ENCODE peak calls at places on chromosome X, in six cellular contexts. S, Z, C, U, N and G are unnamed samples.

GRCh38 chrX:95911062-95911461 is 773.6 kb upstream of the DIAPH2 start:
- DNase-seq in S (no peak), Z (no peak), C (no peak), N (no peak), U (no peak), G (no peak)

GRCh38 chrX:155046129-155046810 is 19.6 kb downstream of the FUNDC2 start:
- DNase-seq in N (no peak), S (no peak), C (no peak), Z (no peak), U (no peak), G (no peak)

GRCh38 chrX:108122748-108123147 is 31.2 kb downstream of the ATG4A start:
- DNase-seq in Z (no peak), S (no peak), N (no peak), C (no peak), U (no peak), G (no peak)

GRCh38 chrX:46687619-46688018 is 71.3 kb downstream of the SLC9A7 start:
- DNase-seq in U (no peak), N (no peak), Z (no peak), S (no peak), C (no peak), G (no peak)

GRCh38 chrX:35890699-35891098 is 28.8 kb upstream of the CFAP47 start:
- DNase-seq in Z (no peak), N (no peak), S (no peak), C (no peak), U (no peak), G (no peak)

GRCh38 chrX:10360121-10360520 is 203.3 kb downstream of the CLCN4 start:
- DNase-seq in S (no peak), U (no peak), N (peak; percentile 47), C (no peak), Z (peak; percentile 7), G (no peak)

GRCh38 chrX:132968282-132968681 is 9.9 kb upstream of the HS6ST2 start:
- DNase-seq in N (no peak), U (no peak), Z (no peak), C (no peak), S (no peak), G (no peak)

GRCh38 chrX:28752330-28752729 is 165.1 kb downstream of the IL1RAPL1 start:
- DNase-seq in S (no peak), C (no peak), Z (no peak), U (no peak), N (no peak), G (no peak)

GRCh38 chrX:110734894-110735541 is 60.6 kb downstream of the CHRDL1 start:
- DNase-seq in N (no peak), S (no peak), C (no peak), U (no peak), Z (no peak), G (no peak)

GRCh38 chrX:107677909-107678308 is 49.6 kb downstream of the PRPS1 start:
- DNase-seq in N (peak; percentile 52), Z (no peak), C (no peak), U (no peak), S (no peak), G (no peak)

GRCh38 chrX:109294097-109294815 is 187.6 kb downstream of the GUCY2F start:
- DNase-seq in S (no peak), N (no peak), C (no peak), U (no peak), Z (no peak), G (no peak)